ENCODE peak calls at places on chromosome 7, in four cellular contexts. I, Z, R and X are unnamed samples.

GRCh38 chr7:106393564-106393963 is 108.8 kb upstream of the NAMPT start:
- DNase-seq in I (no peak), Z (no peak), R (no peak), X (no peak)

GRCh38 chr7:73909051-73909941 is 48.3 kb downstream of the TMEM270 start:
- DNase-seq in I (no peak), Z (no peak), R (no peak), X (peak; percentile 49)

GRCh38 chr7:29921404-29922010 is 68.1 kb downstream of the SCRN1 start:
- DNase-seq in I (no peak), Z (no peak), R (peak; percentile 45), X (no peak)

GRCh38 chr7:69256634-69257081 is 341.6 kb upstream of the AUTS2 start:
- DNase-seq in I (peak; percentile 79), Z (peak; percentile 15), R (no peak), X (peak; percentile 60)

GRCh38 chr7:123916240-123916724 is 8.8 kb upstream of the SPAM1 start:
- DNase-seq in I (no peak), Z (no peak), R (no peak), X (no peak)

GRCh38 chr7:50196719-50197118 is 103.7 kb upstream of the ZPBP start:
- DNase-seq in I (no peak), Z (no peak), R (no peak), X (no peak)

GRCh38 chr7:100176096-100176835 is 915 bp downstream of the GPC2 start:
- DNase-seq in I (no peak), Z (no peak), R (no peak), X (no peak)

GRCh38 chr7:123609883-123610239 is 8.2 kb downstream of the ASB15 start:
- DNase-seq in I (no peak), Z (no peak), R (no peak), X (no peak)

GRCh38 chr7:12607134-12607533 is 36.6 kb downstream of the SCIN start:
- DNase-seq in I (no peak), Z (no peak), R (no peak), X (no peak)

GRCh38 chr7:140625908-140626868 is 14.4 kb downstream of the DENND2A start:
- DNase-seq in I (peak; percentile 96), Z (peak; percentile 97), R (no peak), X (peak; percentile 93)

GRCh38 chr7:16187131-16187530 is 234.2 kb downstream of the CRPPA start:
- DNase-seq in I (no peak), Z (no peak), R (no peak), X (no peak)